ENCODE peak calls at places on chromosomes 1 and 21, in nine cellular contexts. P is Right ventricle myocardium superior; D is activated CD4-positive, alpha-beta T cell treated with anti-CD3 and anti-CD28 coated beads for 48 hours; I is SK-N-DZ; Q is HTR-8/SVneo; X is nephron progenitor cell; R is GM06990; L is aorta; M is iPS DF 19.7. U is an unnamed sample.

GRCh38 chr1:160630523-160631087 is 16.2 kb downstream of the SLAMF1 start:
- DNase-seq in P (no peak), L (no peak), Q (no peak), D (no peak), M (no peak), R (no peak), X (no peak), I (no peak), U (no peak)

GRCh38 chr1:219179293-219179692 is 5.6 kb downstream of the LYPLAL1 start:
- DNase-seq in M (no peak), X (no peak), I (no peak), L (no peak), P (no peak), Q (no peak), R (no peak), D (no peak), U (no peak)

GRCh38 chr1:155472491-155472890 is 90.1 kb downstream of the ASH1L start:
- DNase-seq in M (no peak), Q (no peak), X (no peak), I (no peak), D (no peak), R (no peak), L (no peak), P (no peak), U (no peak)

GRCh38 chr21:43369124-43369523 is 57.8 kb downstream of the SIK1 start:
- DNase-seq in X (no peak), R (peak; percentile 32), I (no peak), Q (no peak), P (no peak), L (no peak), D (no peak), M (no peak), U (no peak)

GRCh38 chr1:236133802-236134201 is 8.5 kb upstream of the GPR137B start:
- DNase-seq in P (no peak), L (no peak), X (no peak), I (no peak), D (no peak), R (no peak), Q (no peak), M (no peak), U (no peak)

GRCh38 chr1:167135281-167135840 is 41.5 kb downstream of the STYXL2 start:
- DNase-seq in M (no peak), Q (no peak), I (peak; percentile 14), P (no peak), D (no peak), L (no peak), X (no peak), R (no peak), U (no peak)

GRCh38 chr1:84603941-84604830 is 29.9 kb upstream of the CTBS start:
- DNase-seq in I (peak; percentile 52), Q (peak; percentile 18), X (no peak), R (no peak), L (peak; percentile 70), P (peak; percentile 42), M (peak; percentile 28), D (no peak), U (peak; percentile 76)

GRCh38 chr1:27879374-27880082 is 7.2 kb downstream of the THEMIS2 start:
- DNase-seq in X (no peak), I (peak; percentile 49), Q (no peak), M (no peak), D (no peak), P (peak; percentile 16), R (no peak), L (no peak), U (no peak)

GRCh38 chr1:14934867-14935266 is 218.7 kb upstream of the TMEM51 start:
- DNase-seq in R (no peak), M (no peak), Q (no peak), L (no peak), X (no peak), I (no peak), D (no peak), P (no peak), U (no peak)

GRCh38 chr1:27004471-27005165 is 8.0 kb downstream of the TENT5B start:
- DNase-seq in X (peak; percentile 69), I (peak; percentile 51), M (no peak), P (no peak), L (no peak), Q (no peak), R (no peak), D (no peak), U (no peak)

GRCh38 chr1:180382326-180383115 is 119.9 kb downstream of the ACBD6 start:
- DNase-seq in D (no peak), L (no peak), R (no peak), M (no peak), X (no peak), P (no peak), I (no peak), Q (no peak), U (no peak)

GRCh38 chr21:33801424-33802405 is 113.9 kb downstream of the ATP5PO start:
- DNase-seq in D (no peak), I (no peak), Q (peak; percentile 77), R (no peak), M (no peak), X (no peak), L (no peak), P (no peak), U (peak; percentile 94)

GRCh38 chr1:237018896-237019295 is 14.7 kb upstream of the MT1HL1 start:
- DNase-seq in I (no peak), P (no peak), Q (no peak), X (no peak), R (no peak), L (no peak), M (no peak), D (no peak), U (no peak)

GRCh38 chr1:91621360-91621759 is 120.7 kb downstream of the CDC7 start:
- DNase-seq in P (no peak), L (no peak), I (no peak), R (no peak), Q (no peak), D (no peak), X (no peak), M (no peak), U (no peak)

GRCh38 chr1:231130509-231130908 is 31.3 kb upstream of the TRIM67 start:
- DNase-seq in P (no peak), Q (no peak), D (no peak), I (no peak), X (no peak), R (no peak), M (no peak), L (no peak), U (no peak)

GRCh38 chr1:18951818-18952391 is 4.6 kb downstream of the IFFO2 start:
- DNase-seq in P (no peak), L (no peak), Q (no peak), R (peak; percentile 79), I (no peak), M (no peak), X (no peak), D (peak; percentile 89), U (no peak)

GRCh38 chr21:16086121-16086520 is 356.3 kb downstream of the USP25 start:
- DNase-seq in Q (no peak), R (no peak), P (no peak), M (no peak), L (no peak), D (no peak), X (no peak), I (no peak), U (no peak)

GRCh38 chr1:156336242-156336641 is 1.9 kb downstream of the CCT3 start:
- DNase-seq in P (no peak), D (peak; percentile 22), X (no peak), Q (no peak), L (no peak), I (no peak), R (no peak), M (no peak), U (no peak)

GRCh38 chr1:46489169-46489637 is 433 bp upstream of the DMBX1 start:
- DNase-seq in R (no peak), I (no peak), D (peak; percentile 63), M (no peak), L (no peak), X (peak; percentile 30), Q (no peak), P (no peak), U (no peak)

GRCh38 chr1:12851779-12852178 is 3.3 kb upstream of the HNRNPCL1 start:
- DNase-seq in L (no peak), P (no peak), R (no peak), I (no peak), X (no peak), M (no peak), Q (peak; percentile 5), D (no peak), U (peak; percentile 57)

GRCh38 chr21:38505654-38506523 is 7.6 kb upstream of the ERG start:
- DNase-seq in X (no peak), P (no peak), R (no peak), D (no peak), I (peak; percentile 41), M (no peak), Q (peak; percentile 48), L (no peak), U (peak; percentile 63)

GRCh38 chr1:19124273-19124672 is 85.8 kb downstream of the UBR4 start:
- DNase-seq in M (no peak), D (peak; percentile 37), R (no peak), X (no peak), L (no peak), I (no peak), Q (no peak), P (no peak), U (no peak)

GRCh38 chr21:43645414-43645891 is 13.8 kb downstream of the HSF2BP start:
- DNase-seq in P (no peak), X (peak; percentile 26), I (peak; percentile 21), M (no peak), D (peak; percentile 39), L (peak; percentile 70), Q (peak; percentile 72), R (peak; percentile 22), U (peak; percentile 69)

GRCh38 chr1:2229921-2230700 is 2.0 kb downstream of the SKI start:
- DNase-seq in M (no peak), Q (no peak), X (no peak), R (no peak), L (peak; percentile 71), P (peak; percentile 71), I (no peak), D (peak; percentile 40), U (no peak)

GRCh38 chr1:246776923-246777322 is 52.7 kb downstream of the SCCPDH start:
- DNase-seq in L (no peak), X (no peak), P (no peak), I (no peak), Q (no peak), R (no peak), M (no peak), D (no peak), U (no peak)

GRCh38 chr1:171127481-171127880 is 36.8 kb downstream of the FMO3 start:
- DNase-seq in Q (no peak), M (no peak), L (no peak), D (no peak), I (no peak), X (no peak), R (no peak), P (no peak), U (peak; percentile 6)

GRCh38 chr1:23673086-23673813 is 18.4 kb upstream of the RPL11 start:
- DNase-seq in X (peak; percentile 82), R (no peak), Q (peak; percentile 42), L (no peak), D (peak; percentile 43), M (no peak), I (no peak), P (peak; percentile 53), U (peak; percentile 39)

GRCh38 chr1:228214921-228215662 is 7.2 kb downstream of the OBSCN start:
- DNase-seq in Q (no peak), P (no peak), X (no peak), I (no peak), M (no peak), L (no peak), D (no peak), R (no peak), U (no peak)

GRCh38 chr1:168428063-168428731 is 115.6 kb downstream of the XCL2 start:
- DNase-seq in D (no peak), L (no peak), X (no peak), Q (no peak), P (peak; percentile 59), I (no peak), R (no peak), M (peak; percentile 17), U (no peak)

GRCh38 chr1:187921426-187921825 is 1092.7 kb downstream of the PLA2G4A start:
- DNase-seq in X (no peak), P (no peak), Q (no peak), D (no peak), M (no peak), L (no peak), I (peak; percentile 8), R (no peak), U (no peak)

GRCh38 chr1:93703649-93704048 is 22.0 kb upstream of the BCAR3 start:
- DNase-seq in M (no peak), R (no peak), D (no peak), X (no peak), I (no peak), Q (no peak), L (no peak), P (no peak), U (no peak)